ENCODE peak calls at places on chromosome 14, in eight cellular contexts. D is uterus, A is small intestine, E is NCI-H774, R is posterior cingulate gyrus, G is NCI-H1105, I is hypothalamus, U is SW480. F is an unnamed sample.

GRCh38 chr14:74616996-74617700 is 5.1 kb upstream of the LTBP2 start:
- DNase-seq in I (no peak), D (no peak), U (no peak), R (no peak), E (no peak), G (no peak), A (no peak), F (no peak)

GRCh38 chr14:95488376-95489162 is 27.9 kb downstream of the SYNE3 start:
- DNase-seq in E (no peak), A (no peak), U (no peak), I (peak; percentile 52), D (no peak), R (peak; percentile 35), G (no peak), F (no peak)

GRCh38 chr14:39175445-39176262 is 600 bp downstream of the PNN start:
- DNase-seq in I (no peak), R (no peak), E (peak; percentile 23), U (peak; percentile 25), D (no peak), A (peak; percentile 42), G (no peak), F (peak; percentile 39)

GRCh38 chr14:40122978-40123648 is 690.9 kb upstream of the FBXO33 start:
- DNase-seq in G (no peak), U (no peak), D (no peak), E (no peak), A (no peak), R (no peak), I (no peak), F (no peak)

GRCh38 chr14:51369814-51370213 is 129.8 kb downstream of the TMX1 start:
- DNase-seq in E (no peak), G (no peak), U (no peak), A (no peak), R (no peak), D (no peak), I (no peak), F (no peak)

GRCh38 chr14:104386281-104386841 is 193.2 kb upstream of the C14orf180 start:
- DNase-seq in U (no peak), D (no peak), A (no peak), G (no peak), R (no peak), I (no peak), E (no peak), F (no peak)

GRCh38 chr14:23114120-23114458 is 5.0 kb downstream of the CEBPE start:
- DNase-seq in G (no peak), R (no peak), D (no peak), I (no peak), E (no peak), A (no peak), U (no peak), F (no peak)

GRCh38 chr14:92471919-92472318 is 41.7 kb upstream of the RIN3 start:
- DNase-seq in R (no peak), A (peak; percentile 68), D (no peak), U (peak; percentile 95), E (no peak), G (no peak), I (no peak), F (no peak)

GRCh38 chr14:50379563-50379962 is 17.1 kb downstream of the CDKL1 start:
- DNase-seq in D (no peak), R (no peak), I (no peak), U (no peak), A (no peak), E (no peak), G (no peak), F (no peak)

GRCh38 chr14:73283592-73284379 is 46.5 kb downstream of the PAPLN start:
- DNase-seq in I (peak; percentile 32), A (no peak), G (no peak), E (no peak), R (no peak), U (peak; percentile 33), D (no peak), F (no peak)

GRCh38 chr14:21536395-21537087 is 10.4 kb upstream of the SALL2 start:
- DNase-seq in R (no peak), E (no peak), U (no peak), I (no peak), A (no peak), D (no peak), G (no peak), F (no peak)

GRCh38 chr14:78983126-78983525 is 813.0 kb downstream of the NRXN3 start:
- DNase-seq in E (no peak), U (no peak), G (no peak), I (no peak), R (no peak), D (no peak), A (no peak), F (no peak)

GRCh38 chr14:50607181-50607580 is 47.2 kb downstream of the ATL1 start:
- DNase-seq in U (no peak), I (no peak), G (no peak), R (no peak), D (no peak), A (no peak), E (no peak), F (no peak)

GRCh38 chr14:99725774-99726537 is 41.9 kb downstream of the CYP46A1 start:
- DNase-seq in E (no peak), A (no peak), I (no peak), R (no peak), G (no peak), D (no peak), U (no peak), F (no peak)

GRCh38 chr14:59253527-59253926 is 65.1 kb downstream of the DAAM1 start:
- DNase-seq in I (no peak), G (no peak), E (no peak), A (no peak), D (no peak), R (no peak), U (no peak), F (no peak)

GRCh38 chr14:53055003-53055402 is 98.1 kb downstream of the DDHD1 start:
- DNase-seq in U (peak; percentile 52), G (peak; percentile 31), I (no peak), A (peak; percentile 56), D (no peak), R (no peak), E (peak; percentile 10), F (no peak)

GRCh38 chr14:101721951-101722661 is 39.4 kb upstream of the PPP2R5C start:
- DNase-seq in D (peak; percentile 55), R (no peak), U (peak; percentile 100), G (no peak), I (no peak), E (no peak), A (peak; percentile 75), F (peak; percentile 31)

GRCh38 chr14:106846218-106846617 is 1319.8 kb downstream of the TMEM121 start:
- DNase-seq in G (no peak), R (no peak), D (no peak), I (no peak), A (peak; percentile 49), E (no peak), U (peak; percentile 41), F (no peak)

GRCh38 chr14:23153891-23154796 is 29.3 kb downstream of the SLC7A8 start:
- DNase-seq in D (peak; percentile 97), E (no peak), G (no peak), I (no peak), R (peak; percentile 60), A (peak; percentile 85), U (peak; percentile 91), F (peak; percentile 92)

GRCh38 chr14:100370003-100370402 is 46.9 kb downstream of the SLC25A47 start:
- DNase-seq in A (no peak), U (no peak), E (no peak), R (no peak), G (no peak), I (no peak), D (no peak), F (no peak)

GRCh38 chr14:72610831-72611200 is 283.1 kb downstream of the DPF3 start:
- DNase-seq in E (no peak), I (no peak), A (no peak), G (no peak), U (no peak), D (no peak), R (no peak), F (no peak)

GRCh38 chr14:63928744-63929174 is 76.0 kb downstream of the SYNE2 start:
- DNase-seq in I (no peak), D (no peak), R (no peak), A (no peak), U (no peak), E (no peak), G (no peak), F (no peak)

GRCh38 chr14:29627141-29627540 is 300.5 kb downstream of the PRKD1 start:
- DNase-seq in G (no peak), D (no peak), R (no peak), U (peak; percentile 4), I (no peak), E (no peak), A (no peak), F (no peak)

GRCh38 chr14:34873591-34874385 is 1.4 kb downstream of the BAZ1A start:
- DNase-seq in G (peak; percentile 70), R (peak; percentile 72), D (peak; percentile 75), A (peak; percentile 84), E (peak; percentile 33), U (peak; percentile 79), I (peak; percentile 58), F (peak; percentile 88)

GRCh38 chr14:104882325-104882973 is 17.4 kb downstream of the CEP170B start:
- DNase-seq in E (peak; percentile 44), G (no peak), I (no peak), A (peak; percentile 89), R (no peak), U (peak; percentile 69), D (no peak), F (peak; percentile 61)

GRCh38 chr14:71783786-71784185 is 148.4 kb upstream of the RGS6 start:
- DNase-seq in D (no peak), U (no peak), G (no peak), I (no peak), R (no peak), A (no peak), E (no peak), F (no peak)

GRCh38 chr14:91998667-91999570 is 40.9 kb downstream of the TRIP11 start:
- DNase-seq in G (no peak), R (no peak), I (no peak), D (no peak), A (no peak), E (no peak), U (no peak), F (no peak)

GRCh38 chr14:60655114-60655897 is 6.0 kb upstream of the SIX1 start:
- DNase-seq in A (no peak), R (no peak), E (no peak), G (no peak), D (no peak), U (no peak), I (no peak), F (no peak)

GRCh38 chr14:55913324-55914035 is 204.7 kb upstream of the PELI2 start:
- DNase-seq in R (no peak), D (no peak), A (no peak), U (no peak), E (no peak), G (no peak), I (no peak), F (no peak)

GRCh38 chr14:20468773-20469241 is 399 bp upstream of the PNP start:
- DNase-seq in G (no peak), I (no peak), U (no peak), R (no peak), A (no peak), D (peak; percentile 26), E (no peak), F (no peak)

GRCh38 chr14:99663716-99664635 is 19.0 kb downstream of the HHIPL1 start:
- DNase-seq in E (no peak), G (no peak), I (peak; percentile 45), R (no peak), U (no peak), D (no peak), A (no peak), F (no peak)

GRCh38 chr14:27387458-27387857 is 789.6 kb upstream of the NOVA1 start:
- DNase-seq in U (no peak), D (no peak), E (no peak), I (no peak), G (no peak), A (no peak), R (no peak), F (no peak)

GRCh38 chr14:52048641-52049204 is 20.1 kb downstream of the NID2 start:
- DNase-seq in I (no peak), U (no peak), R (no peak), A (no peak), D (no peak), G (no peak), E (no peak), F (no peak)

GRCh38 chr14:103123128-103123633 is at the start of gene TNFAIP2:
- DNase-seq in A (no peak), U (no peak), G (no peak), I (no peak), D (peak; percentile 42), R (no peak), E (peak; percentile 47), F (peak; percentile 63)